ENCODE peak calls at places on chromosomes 11 and 22, in five cellular contexts. K is GM10248, Y is memory B cell, D is islet precursor cell, W is midbrain. P is an unnamed sample.
A peak's percentile ranks its signal among the peaks of the same experiment; 100 is the strongest.

GRCh38 chr22:38652858-38653257 is 3.3 kb downstream of the FAM227A start:
- DNase-seq in K (no peak), Y (no peak), D (no peak), W (no peak), P (no peak)

GRCh38 chr11:67468835-67469811 is at the start of gene TMEM134:
- DNase-seq in K (peak; percentile 96), Y (peak; percentile 79), D (peak; percentile 96), W (peak; percentile 94), P (peak; percentile 97)

GRCh38 chr11:66368484-66368883 is 3.1 kb downstream of the SLC29A2 start:
- DNase-seq in K (no peak), Y (no peak), D (no peak), W (no peak), P (no peak)

GRCh38 chr22:22720201-22720723 is 75.8 kb downstream of the GGTLC2 start:
- DNase-seq in K (peak; percentile 72), Y (peak; percentile 59), D (peak; percentile 84), W (no peak), P (peak; percentile 84)

GRCh38 chr11:129703846-129704245 is 111.8 kb upstream of the TMEM45B start:
- DNase-seq in K (no peak), Y (no peak), D (no peak), W (no peak), P (no peak)

GRCh38 chr11:30825723-30826122 is 239.6 kb upstream of the MPPED2 start:
- DNase-seq in K (no peak), Y (no peak), D (no peak), W (no peak), P (no peak)

GRCh38 chr11:118046051-118046963 is 30.6 kb upstream of the TMPRSS4 start:
- DNase-seq in K (peak; percentile 43), Y (no peak), D (peak; percentile 35), W (peak; percentile 19), P (peak; percentile 52)

GRCh38 chr11:121763526-121763925 is 310.8 kb upstream of the SORL1-AS1 start:
- DNase-seq in K (peak; percentile 70), Y (no peak), D (no peak), W (no peak), P (peak; percentile 42)

GRCh38 chr11:69944146-69944795 is 125.1 kb upstream of the FGF3 start:
- DNase-seq in K (no peak), Y (no peak), D (no peak), W (no peak), P (no peak)

GRCh38 chr22:37926358-37926757 is 20.3 kb downstream of the MICALL1 start:
- DNase-seq in K (no peak), Y (no peak), D (no peak), W (no peak), P (no peak)

GRCh38 chr11:18526521-18527296 is at the start of gene TSG101:
- DNase-seq in K (peak; percentile 94), Y (peak; percentile 96), D (peak; percentile 98), W (peak; percentile 93), P (peak; percentile 95)

GRCh38 chr11:92794783-92795182 is 174.7 kb upstream of the MTNR1B start:
- DNase-seq in K (no peak), Y (no peak), D (no peak), W (no peak), P (no peak)

GRCh38 chr22:23408321-23408720 is 171.8 kb downstream of the IGLL1 start:
- DNase-seq in K (no peak), Y (no peak), D (peak; percentile 2), W (no peak), P (no peak)

P was measured in GM12865.